ENCODE peak calls at places on chromosomes 2 and 18, in ten cellular contexts. R, Q, Z, V, F, I, G, B, U and L are unnamed samples.

GRCh38 chr18:49238433-49239042 is 221.9 kb downstream of the DYM start:
- DNase-seq in R (peak; percentile 28), G (no peak), F (peak; percentile 53), B (no peak), U (peak; percentile 44), I (peak; percentile 67), V (no peak), Q (peak; percentile 57), Z (no peak), L (no peak)

GRCh38 chr2:143128681-143129580 is at the start of gene ARHGAP15:
- DNase-seq in V (no peak), F (no peak), U (peak; percentile 91), B (no peak), I (no peak), G (no peak), Z (no peak), Q (no peak), R (no peak), L (no peak)

GRCh38 chr2:122136071-122136470 is 380.6 kb downstream of the TSN start:
- DNase-seq in U (peak; percentile 57), G (peak; percentile 27), Z (no peak), R (no peak), I (peak; percentile 59), Q (peak; percentile 47), B (no peak), V (no peak), F (no peak), L (no peak)

GRCh38 chr2:41116106-41116797 is 664.4 kb upstream of the SLC8A1 start:
- DNase-seq in V (no peak), Z (no peak), R (no peak), F (no peak), G (no peak), I (no peak), U (no peak), B (no peak), Q (no peak), L (no peak)

GRCh38 chr2:86622409-86622877 is 1.2 kb downstream of the RNF103 start:
- DNase-seq in U (peak; percentile 49), Q (peak; percentile 44), B (no peak), G (no peak), V (no peak), I (peak; percentile 17), R (peak; percentile 43), F (peak; percentile 52), Z (no peak), L (no peak)

GRCh38 chr2:111671426-111672150 is 212.4 kb downstream of the ANAPC1 start:
- DNase-seq in G (no peak), V (no peak), B (no peak), I (peak; percentile 53), Z (no peak), Q (no peak), U (peak; percentile 35), F (peak; percentile 68), R (no peak), L (no peak)

GRCh38 chr18:9707381-9708056 is 582 bp upstream of the RAB31 start:
- DNase-seq in B (no peak), Z (no peak), V (no peak), F (peak; percentile 7), I (peak; percentile 43), G (no peak), U (no peak), Q (no peak), R (no peak), L (no peak)

GRCh38 chr18:29588446-29589100 is 1411.6 kb upstream of the CDH2 start:
- DNase-seq in G (no peak), V (no peak), U (no peak), F (no peak), Q (no peak), I (no peak), R (no peak), B (no peak), Z (no peak), L (no peak)

GRCh38 chr2:136612079-136612478 is 153.3 kb upstream of the THSD7B start:
- DNase-seq in Z (no peak), Q (no peak), V (no peak), U (no peak), G (no peak), I (no peak), B (no peak), R (no peak), F (no peak), L (no peak)

GRCh38 chr18:10037181-10037580 is 123.4 kb downstream of the VAPA start:
- DNase-seq in U (no peak), B (no peak), Z (no peak), V (no peak), R (no peak), Q (no peak), F (no peak), G (no peak), I (no peak), L (no peak)

GRCh38 chr18:46073474-46074331 is 1.6 kb upstream of the PSTPIP2 start:
- DNase-seq in B (no peak), U (peak; percentile 29), Q (peak; percentile 67), V (no peak), R (peak; percentile 79), Z (peak; percentile 59), G (no peak), I (peak; percentile 80), F (peak; percentile 75), L (no peak)

GRCh38 chr2:65204461-65205230 is 23.0 kb upstream of the ACTR2 start:
- DNase-seq in F (no peak), Q (no peak), I (no peak), R (no peak), Z (no peak), V (no peak), G (no peak), U (peak; percentile 50), B (no peak), L (no peak)

GRCh38 chr18:2874765-2875164 is 28.0 kb downstream of the EMILIN2 start:
- DNase-seq in Q (no peak), Z (no peak), U (no peak), V (no peak), B (no peak), G (no peak), R (no peak), I (no peak), F (no peak), L (no peak)

GRCh38 chr2:197613509-197613987 is 61.8 kb downstream of the RFTN2 start:
- DNase-seq in Q (no peak), V (no peak), B (no peak), Z (no peak), F (no peak), R (peak; percentile 40), U (no peak), G (no peak), I (peak; percentile 76), L (no peak)
- H3K4me3 ChIP-seq in Q (no peak overlapping the region), V (no peak overlapping the region), B (no peak overlapping the region), Z (no peak overlapping the region), F (no peak overlapping the region), R (no peak overlapping the region), U (no peak overlapping the region), G (no peak overlapping the region), I (no peak overlapping the region), L (no peak overlapping the region)

DNA sequence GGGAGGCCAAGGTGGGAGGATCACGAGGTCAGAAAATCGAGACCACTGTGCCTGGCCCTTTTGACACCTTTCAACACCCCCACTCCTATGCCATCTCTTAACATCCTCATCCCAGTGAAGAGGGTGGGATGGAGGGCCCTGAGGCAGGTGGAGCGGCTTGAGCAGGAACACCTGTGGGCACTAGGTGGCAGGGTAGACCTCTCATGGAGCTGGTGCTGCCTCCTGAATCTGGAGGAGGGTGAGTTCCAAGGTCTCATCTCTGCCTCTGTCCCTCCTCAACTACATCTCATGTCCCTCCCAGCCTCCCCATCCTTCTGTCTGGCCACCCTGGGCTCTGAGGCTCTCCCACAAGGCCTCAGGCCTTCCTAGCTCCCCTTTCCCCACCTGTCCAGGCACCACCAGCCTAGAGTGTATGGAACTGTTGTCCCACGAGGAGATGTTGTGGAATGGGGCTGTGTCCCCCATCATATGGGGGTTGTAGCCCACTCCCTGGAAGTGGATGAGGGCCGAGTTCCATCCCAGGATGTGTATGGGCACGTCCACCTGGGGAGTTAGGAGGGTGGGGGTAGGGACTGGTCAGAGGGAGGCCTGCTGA is 17.0 kb upstream of the CRYBA2 start:
- DNase-seq in Q (peak; percentile 52), U (peak; percentile 44), R (peak; percentile 63), Z (peak; percentile 40), V (no peak), B (no peak), F (no peak), G (peak; percentile 64), I (peak; percentile 8), L (no peak)
- TF ChIP-seq CTCF in Q (peak; percentile 52), U (peak; percentile 73), R (peak; percentile 41), Z (peak; percentile 22), V (peak; percentile 10), B (peak; percentile 31), F (peak; percentile 26), G (peak; percentile 38), I (peak; percentile 34), L (peak; percentile 18)

GRCh38 chr18:25353080-25353479 is 1.1 kb upstream of the ZNF521 start:
- DNase-seq in R (no peak), Q (no peak), V (no peak), I (no peak), U (no peak), F (peak; percentile 52), B (no peak), G (no peak), Z (no peak), L (no peak)
- H3K4me3 ChIP-seq in R (peak overlapping the region; percentile 4), Q (peak overlapping the region; percentile 77), V (no peak overlapping the region), I (no peak overlapping the region), U (no peak overlapping the region), F (peak overlapping the region; percentile 51), B (peak overlapping the region; percentile 82), G (no peak overlapping the region), Z (no peak overlapping the region), L (no peak overlapping the region)

GRCh38 chr18:8522756-8523155 is 86.5 kb upstream of the RAB12 start:
- DNase-seq in Q (no peak), V (no peak), Z (no peak), B (no peak), I (no peak), U (no peak), G (no peak), R (no peak), F (no peak), L (no peak)

GRCh38 chr18:8526316-8526715 is 82.9 kb upstream of the RAB12 start:
- DNase-seq in G (no peak), B (peak; percentile 67), I (no peak), U (no peak), F (no peak), V (no peak), R (no peak), Q (no peak), Z (no peak), L (no peak)

GRCh38 chr18:8529609-8530008 is 79.6 kb upstream of the RAB12 start:
- DNase-seq in V (no peak), Q (no peak), U (no peak), R (no peak), Z (no peak), B (no peak), G (no peak), I (no peak), F (no peak), L (no peak)

GRCh38 chr18:8520266-8520665 is 89.0 kb upstream of the RAB12 start:
- DNase-seq in B (no peak), Z (no peak), F (no peak), Q (no peak), V (no peak), I (no peak), G (no peak), U (no peak), R (no peak), L (no peak)

DNA sequence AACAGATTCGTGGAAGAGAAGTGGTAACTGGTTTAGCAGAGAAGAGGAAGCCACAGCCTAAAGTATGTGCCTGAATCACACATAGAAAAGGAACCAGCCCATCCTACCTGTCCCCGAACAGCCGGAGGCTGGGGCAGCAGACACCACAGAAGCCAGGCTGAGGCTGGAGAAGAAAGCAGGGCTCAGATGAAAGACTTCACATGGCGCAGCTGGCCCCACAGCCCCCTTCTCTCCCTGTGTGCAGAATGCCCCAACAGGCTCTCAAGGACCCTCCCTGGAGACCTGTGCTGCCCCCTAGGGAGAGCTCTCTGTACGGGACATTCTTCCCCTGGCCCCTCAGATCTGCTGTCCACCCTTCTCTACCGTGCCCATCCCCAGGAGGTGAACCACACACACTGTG is 83.5 kb upstream of the RAB12 start:
- DNase-seq in Q (peak; percentile 50), B (no peak), Z (no peak), F (no peak), R (no peak), U (peak; percentile 12), I (no peak), G (no peak), V (no peak), L (no peak)
- TF ChIP-seq CTCF in Q (peak; percentile 43), B (no peak), Z (no peak), F (peak; percentile 11), R (no peak), U (peak; percentile 51), I (peak; percentile 7), G (peak; percentile 9), V (peak; percentile 16), L (no peak)